ENCODE peak calls at places on chromosomes 16 and 17, in six cellular contexts. K, R, V, X, I and P are unnamed samples.

GRCh38 chr16:20385844-20386832 is 18.4 kb downstream of the PDILT start:
- DNase-seq in I (peak; percentile 61), K (peak; percentile 66), V (peak; percentile 35), R (peak; percentile 42), X (peak; percentile 69), P (peak; percentile 52)

GRCh38 chr17:80185968-80186367 is 16.1 kb downstream of the CARD14 start:
- DNase-seq in V (no peak), R (no peak), K (no peak), X (no peak), I (no peak), P (no peak)

GRCh38 chr17:45247429-45248131 is 14.3 kb downstream of the SPATA32 start:
- DNase-seq in V (peak; percentile 91), X (peak; percentile 99), K (peak; percentile 99), R (peak; percentile 97), I (peak; percentile 95), P (peak; percentile 81)

GRCh38 chr17:79532107-79532790 is 78.6 kb downstream of the RBFOX3 start:
- DNase-seq in V (no peak), K (no peak), X (no peak), I (no peak), R (no peak), P (no peak)

GRCh38 chr16:26993988-26994387 is 72.7 kb upstream of the C16orf82 start:
- DNase-seq in R (no peak), K (no peak), X (no peak), I (no peak), V (no peak), P (peak; percentile 77)

GRCh38 chr17:49873926-49874325 is 26.1 kb upstream of the TAC4 start:
- DNase-seq in R (no peak), V (no peak), X (no peak), I (no peak), K (no peak), P (no peak)

GRCh38 chr16:83137326-83137770 is 510.6 kb downstream of the CDH13 start:
- DNase-seq in R (peak; percentile 75), X (peak; percentile 63), I (no peak), V (no peak), K (peak; percentile 58), P (peak; percentile 79)

GRCh38 chr16:85330694-85331188 is 218.5 kb upstream of the CIBAR2 start:
- DNase-seq in I (peak; percentile 80), R (peak; percentile 19), K (peak; percentile 71), X (peak; percentile 90), V (peak; percentile 86), P (peak; percentile 95)

GRCh38 chr17:32771396-32771795 is 105.5 kb downstream of the MYO1D start:
- DNase-seq in K (peak; percentile 69), X (no peak), V (no peak), I (no peak), R (no peak), P (peak; percentile 37)

GRCh38 chr16:66487580-66488235 is 60.6 kb downstream of the BEAN1 start:
- DNase-seq in R (no peak), V (no peak), K (no peak), I (no peak), X (no peak), P (peak; percentile 24)

GRCh38 chr16:17476414-17477259 is 5.9 kb upstream of the XYLT1 start:
- DNase-seq in K (peak; percentile 26), R (peak; percentile 93), V (peak; percentile 47), X (peak; percentile 87), I (peak; percentile 79), P (peak; percentile 85)

GRCh38 chr16:59170065-59170712 is 436.1 kb upstream of the GOT2 start:
- DNase-seq in X (no peak), I (no peak), V (no peak), K (no peak), R (no peak), P (no peak)

GRCh38 chr16:49967012-49967559 is 57.9 kb upstream of the CNEP1R1 start:
- DNase-seq in V (no peak), X (no peak), I (peak; percentile 74), R (no peak), K (no peak), P (no peak)

GRCh38 chr17:27771576-27771975 is 28.8 kb downstream of the NOS2 start:
- DNase-seq in R (no peak), K (no peak), I (no peak), V (no peak), X (no peak), P (no peak)

GRCh38 chr16:30091474-30092372 is at the start of gene TBX6:
- DNase-seq in I (peak; percentile 95), X (peak; percentile 98), K (peak; percentile 87), R (peak; percentile 96), V (peak; percentile 74), P (peak; percentile 98)

GRCh38 chr17:45873728-45874127 is 20.6 kb upstream of the MAPT start:
- DNase-seq in I (peak; percentile 63), V (no peak), K (peak; percentile 34), X (peak; percentile 12), R (peak; percentile 89), P (no peak)

GRCh38 chr16:1508494-1509167 is 15.5 kb downstream of the TELO2 start:
- DNase-seq in K (no peak), V (no peak), R (no peak), X (no peak), I (no peak), P (no peak)

GRCh38 chr17:1779571-1780074 is 17.8 kb downstream of the SERPINF1 start:
- DNase-seq in R (no peak), X (no peak), K (peak; percentile 77), I (peak; percentile 44), V (no peak), P (peak; percentile 95)

GRCh38 chr16:14309906-14310305 is 238.8 kb downstream of the MRTFB start:
- DNase-seq in X (no peak), V (no peak), I (no peak), K (peak; percentile 68), R (no peak), P (peak; percentile 95)

GRCh38 chr17:53631486-53631885 is 191.2 kb upstream of the KIF2B start:
- DNase-seq in V (no peak), X (no peak), K (no peak), R (no peak), I (no peak), P (no peak)

GRCh38 chr16:10509534-10510025 is 70.8 kb downstream of the EMP2 start:
- DNase-seq in I (peak; percentile 77), K (peak; percentile 78), V (peak; percentile 71), X (peak; percentile 89), R (peak; percentile 87), P (peak; percentile 85)

GRCh38 chr17:17325228-17325627 is 22.1 kb downstream of the NT5M start:
- DNase-seq in X (no peak), V (no peak), K (no peak), I (no peak), R (no peak), P (no peak)

GRCh38 chr17:29764217-29764616 is 141.5 kb upstream of the CORO6 start:
- DNase-seq in I (no peak), R (no peak), K (no peak), V (no peak), X (no peak), P (no peak)

GRCh38 chr17:32588982-32589381 is 102.2 kb downstream of the CDK5R1 start:
- DNase-seq in K (peak; percentile 33), V (peak; percentile 12), R (no peak), X (peak; percentile 41), I (peak; percentile 23), P (peak; percentile 9)

GRCh38 chr17:27554152-27554551 is 76.8 kb upstream of the LGALS9 start:
- DNase-seq in R (no peak), K (no peak), I (no peak), X (no peak), V (no peak), P (no peak)

GRCh38 chr17:48626470-48627241 is 498 bp upstream of the HOXB9 start:
- DNase-seq in I (no peak), V (peak; percentile 88), R (no peak), X (peak; percentile 52), K (peak; percentile 65), P (peak; percentile 51)

GRCh38 chr16:87970206-87970605 is 19.0 kb downstream of the BANP start:
- DNase-seq in X (no peak), K (no peak), V (no peak), I (no peak), R (no peak), P (peak; percentile 60)

GRCh38 chr17:4463818-4464501 is 30.2 kb downstream of the SPNS3 start:
- DNase-seq in X (no peak), R (no peak), I (no peak), K (no peak), V (no peak), P (no peak)

GRCh38 chr17:61467416-61468262 is 15.4 kb downstream of the TBX4 start:
- DNase-seq in K (peak; percentile 59), I (peak; percentile 76), R (no peak), X (peak; percentile 81), V (peak; percentile 59), P (peak; percentile 43)

GRCh38 chr16:2426941-2427361 is 2.3 kb upstream of the CCNF start:
- DNase-seq in I (no peak), R (no peak), X (no peak), K (peak; percentile 41), V (no peak), P (peak; percentile 23)

GRCh38 chr17:73645050-73645871 is 1.0 kb upstream of the SDK2 start:
- DNase-seq in R (no peak), V (no peak), I (peak; percentile 90), K (no peak), X (peak; percentile 94), P (peak; percentile 50)
- TF ChIP-seq EZH2phosphoT487 in R (no peak), V (no peak), I (no peak), K (peak; percentile 76), X (no peak), P (no peak)

GRCh38 chr16:70711211-70711978 is 25.5 kb upstream of the MTSS2 start:
- DNase-seq in V (no peak), K (no peak), R (no peak), X (no peak), I (no peak), P (no peak)
- H3K4me1 ChIP-seq in V (peaks cover 35% of the 10 kb centered on the region), K (peaks cover 37% of the 10 kb centered on the region), R (no peaks in the 10 kb centered on the region), X (peaks cover 31% of the 10 kb centered on the region), I (peaks cover 39% of the 10 kb centered on the region), P (peaks cover 41% of the 10 kb centered on the region)

GRCh38 chr17:74971069-74971841 is 1.3 kb downstream of the HID1 start:
- DNase-seq in R (no peak), I (peak; percentile 91), K (no peak), X (no peak), V (no peak), P (no peak)

GRCh38 chr17:74972107-74972972 is at the start of gene HID1:
- DNase-seq in K (peak; percentile 88), R (peak; percentile 71), X (peak; percentile 91), I (peak; percentile 96), V (no peak), P (peak; percentile 43)

GRCh38 chr17:74970395-74970794 is 2.2 kb downstream of the HID1 start:
- DNase-seq in K (no peak), R (no peak), I (no peak), V (no peak), X (no peak), P (no peak)

GRCh38 chr17:74971842-74972106 is 785 bp downstream of the HID1 start:
- DNase-seq in K (no peak), R (no peak), X (no peak), V (no peak), I (no peak), P (no peak)

DNA sequence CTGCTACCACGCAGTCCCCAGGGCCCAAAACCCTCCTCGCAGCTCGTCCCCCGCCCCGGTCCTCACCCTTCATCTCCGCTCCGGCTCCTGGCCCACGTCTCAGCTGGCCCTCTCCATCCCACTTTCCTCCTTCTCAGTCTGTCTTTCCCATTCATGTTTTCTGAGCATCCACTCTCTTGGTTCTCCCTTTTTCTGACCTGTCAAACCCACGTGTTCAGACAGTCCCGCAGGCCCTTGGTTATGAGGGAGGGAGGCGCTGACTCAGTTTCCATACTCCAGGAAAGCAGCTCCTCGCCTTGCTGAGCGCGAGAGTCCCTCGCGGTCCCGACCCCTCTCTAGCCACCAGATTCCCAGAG is 392 bp upstream of the HID1 start:
- DNase-seq in V (no peak), I (no peak), K (no peak), X (no peak), R (no peak), P (no peak)
- H3K9ac ChIP-seq in V (no peak overlapping the region), I (no peak overlapping the region), K (no peak overlapping the region), X (no peak overlapping the region), R (no peak overlapping the region), P (no peak overlapping the region)

GRCh38 chr17:57577751-57578607 is 167.1 kb downstream of the CCDC182 start:
- DNase-seq in V (no peak), K (no peak), I (peak; percentile 47), R (no peak), X (peak; percentile 91), P (peak; percentile 79)
- TF ChIP-seq EZH2phosphoT487 in V (no peak), K (no peak), I (no peak), R (no peak), X (no peak), P (no peak)